ENCODE peak calls at places on chromosomes 6 and 20, in four cellular contexts. One of them, this sample, is unnamed.
A peak's percentile ranks its signal among the peaks of the same experiment; 100 is the strongest.

GRCh38 chr20:54355631-54356280 is 119.6 kb upstream of the DOK5 start:
- DNase-seq in pancreas: no peak
- DNase-seq in cardiac fibroblast: peak; percentile 26
- DNase-seq in BJ: no peak
- DNase-seq in this sample: peak; percentile 53

GRCh38 chr6:170290306-170291128 is at the start of gene DLL1:
- DNase-seq in pancreas: peak; percentile 68
- DNase-seq in cardiac fibroblast: peak; percentile 46
- DNase-seq in BJ: no peak
- DNase-seq in this sample: peak; percentile 57

GRCh38 chr6:148776321-148776966 is 29.6 kb downstream of the UST start:
- DNase-seq in pancreas: no peak
- DNase-seq in cardiac fibroblast: peak; percentile 78
- DNase-seq in BJ: peak; percentile 58
- DNase-seq in this sample: peak; percentile 90

GRCh38 chr6:111417181-111417585 is 65.8 kb downstream of the REV3L start:
- DNase-seq in pancreas: no peak
- DNase-seq in cardiac fibroblast: peak; percentile 46
- DNase-seq in BJ: no peak
- DNase-seq in this sample: peak; percentile 15

GRCh38 chr6:52362443-52363221 is 681 bp downstream of the PAQR8 start:
- DNase-seq in pancreas: peak; percentile 11
- DNase-seq in cardiac fibroblast: peak; percentile 8
- DNase-seq in BJ: no peak
- DNase-seq in this sample: no peak

GRCh38 chr6:11212625-11213024 is 19.8 kb downstream of the NEDD9 start:
- DNase-seq in pancreas: no peak
- DNase-seq in cardiac fibroblast: peak; percentile 84
- DNase-seq in BJ: no peak
- DNase-seq in this sample: peak; percentile 67

GRCh38 chr6:137013738-137014602 is 30.8 kb downstream of the IL20RA start:
- DNase-seq in pancreas: no peak
- DNase-seq in cardiac fibroblast: peak; percentile 65
- DNase-seq in BJ: no peak
- DNase-seq in this sample: peak; percentile 94

GRCh38 chr6:71852951-71853350 is 33.4 kb upstream of the RIMS1 start:
- DNase-seq in pancreas: no peak
- DNase-seq in cardiac fibroblast: no peak
- DNase-seq in BJ: no peak
- DNase-seq in this sample: no peak

GRCh38 chr6:146857960-146858308 is 259.2 kb downstream of the ADGB start:
- DNase-seq in pancreas: no peak
- DNase-seq in cardiac fibroblast: no peak
- DNase-seq in BJ: no peak
- DNase-seq in this sample: no peak

DNA sequence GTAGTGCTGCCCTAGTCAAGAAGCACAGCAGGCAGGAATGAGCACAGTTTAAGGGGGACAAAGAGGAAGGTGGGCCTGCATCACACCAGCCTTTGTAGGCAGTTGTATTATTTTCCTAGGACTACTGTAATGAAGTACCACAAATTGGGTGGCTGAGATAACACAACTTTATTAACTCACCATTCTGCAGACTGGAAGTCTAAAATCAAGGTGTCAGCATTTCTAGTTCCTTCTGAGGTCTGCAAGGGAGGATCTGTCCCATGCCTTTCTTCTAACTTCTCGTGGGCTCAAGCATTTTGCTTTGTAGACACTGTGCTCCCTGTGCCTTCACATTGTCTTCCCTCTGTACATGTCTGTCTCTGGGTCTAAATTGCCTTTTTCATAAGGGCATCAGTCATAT is 488.5 kb upstream of the JARID2 start:
- DNase-seq in pancreas: no peak
- DNase-seq in cardiac fibroblast: no peak
- DNase-seq in BJ: no peak
- DNase-seq in this sample: no peak
- TF ChIP-seq CTCF in pancreas: no peak
- TF ChIP-seq CTCF in cardiac fibroblast: no peak
- TF ChIP-seq CTCF in BJ: no peak
- TF ChIP-seq CTCF in this sample: no peak

DNA sequence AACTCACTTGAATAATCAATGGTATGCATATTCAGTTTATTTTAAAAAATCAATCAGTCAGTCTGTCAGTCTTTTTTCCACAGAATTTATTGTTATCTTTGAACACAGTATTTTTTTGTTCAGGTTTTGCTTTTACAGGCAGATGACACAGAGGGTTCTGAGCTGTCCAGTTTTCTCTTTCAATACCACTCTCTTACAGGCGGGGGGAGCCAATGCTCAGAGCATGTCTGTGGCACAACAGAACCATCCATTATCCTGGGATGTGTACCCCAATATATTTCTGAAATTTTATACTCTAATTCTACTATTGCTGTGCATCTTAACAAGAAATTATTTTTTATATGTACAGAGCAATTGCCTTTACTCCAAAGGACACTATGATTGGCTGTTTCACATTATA is 21.2 kb downstream of the ROS1 start:
- DNase-seq in pancreas: no peak
- DNase-seq in cardiac fibroblast: peak; percentile 46
- DNase-seq in BJ: no peak
- DNase-seq in this sample: peak; percentile 18
- TF ChIP-seq CTCF in pancreas: no peak
- TF ChIP-seq CTCF in cardiac fibroblast: peak; percentile 50
- TF ChIP-seq CTCF in BJ: no peak
- TF ChIP-seq CTCF in this sample: peak; percentile 50

DNA sequence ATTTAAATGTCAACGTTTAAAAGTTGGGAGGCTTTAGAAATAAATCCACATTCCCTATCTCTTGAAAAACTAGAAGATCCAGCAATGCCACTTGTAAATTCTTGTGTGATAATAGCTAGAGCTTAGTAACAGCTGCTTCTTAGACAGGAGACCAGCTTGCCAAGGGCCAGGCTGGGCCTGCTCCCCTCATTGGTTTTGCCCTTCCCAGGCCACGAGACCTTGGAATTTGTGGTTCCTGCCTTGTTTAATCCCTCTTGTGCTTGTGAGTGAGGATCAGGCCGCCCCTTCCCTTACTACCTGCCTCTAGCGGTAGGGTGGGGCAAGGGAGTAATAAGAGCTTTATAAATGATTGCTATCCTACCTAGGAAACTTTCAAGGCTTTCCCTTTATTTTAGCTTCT is 363.5 kb downstream of the SYNE1 start:
- DNase-seq in pancreas: peak; percentile 30
- DNase-seq in cardiac fibroblast: peak; percentile 26
- DNase-seq in BJ: no peak
- DNase-seq in this sample: peak; percentile 45
- TF ChIP-seq CTCF in pancreas: no peak
- TF ChIP-seq CTCF in cardiac fibroblast: no peak
- TF ChIP-seq CTCF in BJ: no peak
- TF ChIP-seq CTCF in this sample: peak; percentile 49

GRCh38 chr20:4924032-4924431 is 77.3 kb downstream of the SLC23A2 start:
- DNase-seq in pancreas: no peak
- DNase-seq in cardiac fibroblast: no peak
- DNase-seq in BJ: no peak
- DNase-seq in this sample: no peak
- TF ChIP-seq CTCF in pancreas: no peak
- TF ChIP-seq CTCF in cardiac fibroblast: no peak
- TF ChIP-seq CTCF in BJ: no peak
- TF ChIP-seq CTCF in this sample: no peak

GRCh38 chr6:56370127-56370540 is 122.8 kb upstream of the COL21A1 start:
- DNase-seq in pancreas: peak; percentile 80
- DNase-seq in cardiac fibroblast: peak; percentile 62
- DNase-seq in BJ: no peak
- DNase-seq in this sample: peak; percentile 94
- TF ChIP-seq CTCF in pancreas: peak; percentile 45
- TF ChIP-seq CTCF in cardiac fibroblast: peak; percentile 54
- TF ChIP-seq CTCF in BJ: peak; percentile 81
- TF ChIP-seq CTCF in this sample: peak; percentile 92

GRCh38 chr6:82257088-82257774 is 9.7 kb upstream of the IBTK start:
- DNase-seq in pancreas: no peak
- DNase-seq in cardiac fibroblast: no peak
- DNase-seq in BJ: no peak
- DNase-seq in this sample: peak; percentile 24
- TF ChIP-seq CTCF in pancreas: no peak
- TF ChIP-seq CTCF in cardiac fibroblast: no peak
- TF ChIP-seq CTCF in BJ: no peak
- TF ChIP-seq CTCF in this sample: peak; percentile 5

GRCh38 chr6:43629505-43630300 is 639 bp upstream of the GTPBP2 start:
- DNase-seq in pancreas: peak; percentile 98
- DNase-seq in cardiac fibroblast: peak; percentile 99
- DNase-seq in BJ: peak; percentile 85
- DNase-seq in this sample: peak; percentile 98
- TF ChIP-seq CTCF in pancreas: no peak
- TF ChIP-seq CTCF in cardiac fibroblast: no peak
- TF ChIP-seq CTCF in BJ: no peak
- TF ChIP-seq CTCF in this sample: no peak

DNA sequence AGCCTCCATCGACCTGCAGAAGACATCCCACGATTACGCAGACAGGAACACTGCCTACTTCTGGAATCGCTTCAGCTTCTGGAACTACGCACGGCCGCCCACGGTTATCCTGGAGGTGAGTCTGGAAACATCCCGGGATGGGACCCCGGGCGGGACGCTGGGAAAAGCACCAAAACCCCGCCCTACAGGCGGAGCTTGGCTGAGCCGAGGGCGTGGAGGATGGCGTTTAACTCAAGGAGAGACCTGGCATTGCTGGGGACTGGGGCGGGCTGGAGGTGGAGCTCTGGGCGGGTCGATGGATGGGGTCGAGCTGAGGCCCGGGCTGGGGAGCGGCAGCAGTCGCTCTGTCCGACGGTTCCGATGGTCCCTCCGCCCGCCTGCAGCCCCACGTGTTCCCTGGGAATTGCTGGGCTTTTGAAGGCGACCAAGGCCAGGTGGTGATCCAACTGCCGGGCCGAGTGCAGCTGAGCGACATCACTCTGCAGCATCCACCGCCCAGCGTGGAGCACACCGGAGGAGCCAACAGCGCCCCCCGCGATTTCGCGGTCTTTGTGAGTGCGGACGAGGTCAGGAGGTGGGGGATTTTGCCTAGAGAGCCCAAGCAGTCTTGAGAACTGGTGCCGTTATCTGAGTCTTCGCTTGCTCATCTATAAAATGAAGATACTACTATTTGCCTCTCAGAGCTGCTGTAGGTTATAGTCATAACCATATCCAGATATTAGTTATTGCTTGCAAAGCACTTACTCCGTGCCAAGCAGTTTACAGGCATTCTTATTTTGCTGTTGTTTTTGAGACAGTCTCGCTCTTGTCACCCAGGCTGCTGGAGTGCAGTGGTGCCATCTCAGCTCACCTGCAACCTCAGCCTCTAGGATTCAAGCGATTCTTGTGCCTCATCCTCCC is 3.8 kb downstream of the SPAG4 start:
- DNase-seq in pancreas: peak; percentile 83
- DNase-seq in cardiac fibroblast: peak; percentile 88
- DNase-seq in BJ: no peak
- DNase-seq in this sample: peak; percentile 90
- TF ChIP-seq CTCF in pancreas: no peak
- TF ChIP-seq CTCF in cardiac fibroblast: peak; percentile 36
- TF ChIP-seq CTCF in BJ: peak; percentile 63
- TF ChIP-seq CTCF in this sample: peak; percentile 21

This sample was measured in epithelial cell of esophagus.